ENCODE peak calls at places on chromosome 3, in six cellular contexts. R is pulmonary artery endothelial cell, E is NCI-H2081, S is mesothelial cell of epicardium, N is ureter, O is right lobe of liver. M is an unnamed sample.
A peak's percentile ranks its signal among the peaks of the same experiment; 100 is the strongest.

GRCh38 chr3:17795280-17795679 is 52.8 kb upstream of the TBC1D5 start:
- DNase-seq in E (no peak), S (no peak), O (no peak), R (no peak), N (no peak), M (no peak)

GRCh38 chr3:125684199-125684598 is 88.9 kb upstream of the OSBPL11 start:
- DNase-seq in N (no peak), R (no peak), S (no peak), O (no peak), E (no peak), M (no peak)

GRCh38 chr3:126288314-126288713 is 68.9 kb downstream of the KLF15 start:
- DNase-seq in S (no peak), R (no peak), N (no peak), O (peak; percentile 60), E (no peak), M (no peak)

GRCh38 chr3:189202583-189202982 is 30.8 kb downstream of the TPRG1 start:
- DNase-seq in E (no peak), R (no peak), O (no peak), S (no peak), N (no peak), M (no peak)

GRCh38 chr3:122233109-122233952 is 49.9 kb downstream of the CASR start:
- DNase-seq in N (no peak), O (peak; percentile 51), E (no peak), S (no peak), R (no peak), M (no peak)

GRCh38 chr3:4321732-4322131 is 18.6 kb downstream of the SETMAR start:
- DNase-seq in R (no peak), S (no peak), E (no peak), N (no peak), O (no peak), M (no peak)

GRCh38 chr3:16429086-16429485 is 84.4 kb downstream of the RFTN1 start:
- DNase-seq in O (no peak), S (no peak), R (no peak), E (no peak), N (no peak), M (no peak)

GRCh38 chr3:166360702-166361101 is 523.5 kb upstream of the BCHE start:
- DNase-seq in E (no peak), S (no peak), R (no peak), O (no peak), N (no peak), M (no peak)

GRCh38 chr3:66948853-66949252 is 49.3 kb upstream of the KBTBD8 start:
- DNase-seq in R (no peak), S (no peak), O (no peak), E (peak; percentile 8), N (no peak), M (no peak)

GRCh38 chr3:31369637-31370036 is 163.1 kb upstream of the STT3B start:
- DNase-seq in R (no peak), E (no peak), N (no peak), O (no peak), S (no peak), M (no peak)

GRCh38 chr3:107068980-107069379 is 308.3 kb upstream of the CCDC54 start:
- DNase-seq in R (peak; percentile 7), O (no peak), S (no peak), E (no peak), N (no peak), M (no peak)

M was measured in DMS79.